ENCODE peak calls at places on chromosome 2, in ten cellular contexts. One of them, this sample, is unnamed.

GRCh38 chr2:38146302-38146916 is 70.5 kb upstream of the CYP1B1 start:
- DNase-seq in GM23338: no peak
- DNase-seq in transverse colon: peak
- DNase-seq in spleen: no peak
- DNase-seq in stomach: no peak
- DNase-seq in HCT116: peak
- DNase-seq in vagina: no peak
- DNase-seq in GM12878: peak
- DNase-seq in endothelial cell of umbilical vein: peak
- DNase-seq in sigmoid colon: peak
- DNase-seq in this sample: no peak

GRCh38 chr2:65604246-65604645 is 171.8 kb upstream of the SPRED2 start:
- DNase-seq in GM23338: no peak
- DNase-seq in transverse colon: no peak
- DNase-seq in spleen: no peak
- DNase-seq in stomach: no peak
- DNase-seq in HCT116: no peak
- DNase-seq in vagina: no peak
- DNase-seq in GM12878: no peak
- DNase-seq in endothelial cell of umbilical vein: no peak
- DNase-seq in sigmoid colon: no peak
- DNase-seq in this sample: no peak

GRCh38 chr2:187877391-187877790 is 323.2 kb upstream of the TFPI start:
- DNase-seq in GM23338: no peak
- DNase-seq in transverse colon: no peak
- DNase-seq in spleen: no peak
- DNase-seq in stomach: no peak
- DNase-seq in HCT116: no peak
- DNase-seq in vagina: no peak
- DNase-seq in GM12878: no peak
- DNase-seq in endothelial cell of umbilical vein: peak
- DNase-seq in sigmoid colon: no peak
- DNase-seq in this sample: no peak

GRCh38 chr2:46444732-46445131 is 34.6 kb upstream of the TMEM247 start:
- DNase-seq in GM23338: no peak
- DNase-seq in transverse colon: no peak
- DNase-seq in spleen: no peak
- DNase-seq in stomach: no peak
- DNase-seq in HCT116: no peak
- DNase-seq in vagina: no peak
- DNase-seq in GM12878: no peak
- DNase-seq in endothelial cell of umbilical vein: no peak
- DNase-seq in sigmoid colon: no peak
- DNase-seq in this sample: no peak

GRCh38 chr2:98822301-98823164 is 91.6 kb upstream of the MGAT4A start:
- DNase-seq in GM23338: peak
- DNase-seq in transverse colon: no peak
- DNase-seq in spleen: peak
- DNase-seq in stomach: peak
- DNase-seq in HCT116: no peak
- DNase-seq in vagina: no peak
- DNase-seq in GM12878: no peak
- DNase-seq in endothelial cell of umbilical vein: peak
- DNase-seq in sigmoid colon: no peak
- DNase-seq in this sample: no peak

GRCh38 chr2:20291106-20291564 is 59.5 kb downstream of the PUM2 start:
- DNase-seq in GM23338: peak
- DNase-seq in transverse colon: peak
- DNase-seq in spleen: no peak
- DNase-seq in stomach: peak
- DNase-seq in HCT116: peak
- DNase-seq in vagina: no peak
- DNase-seq in GM12878: no peak
- DNase-seq in endothelial cell of umbilical vein: peak
- DNase-seq in sigmoid colon: no peak
- DNase-seq in this sample: peak

GRCh38 chr2:68320118-68320641 is 431 bp upstream of the CNRIP1 start:
- DNase-seq in GM23338: peak
- DNase-seq in transverse colon: no peak
- DNase-seq in spleen: no peak
- DNase-seq in stomach: no peak
- DNase-seq in HCT116: no peak
- DNase-seq in vagina: no peak
- DNase-seq in GM12878: no peak
- DNase-seq in endothelial cell of umbilical vein: no peak
- DNase-seq in sigmoid colon: peak
- DNase-seq in this sample: no peak

GRCh38 chr2:225027061-225027762 is 15.1 kb downstream of the DOCK10 start:
- DNase-seq in GM23338: no peak
- DNase-seq in transverse colon: no peak
- DNase-seq in spleen: no peak
- DNase-seq in stomach: no peak
- DNase-seq in HCT116: no peak
- DNase-seq in vagina: no peak
- DNase-seq in GM12878: no peak
- DNase-seq in endothelial cell of umbilical vein: no peak
- DNase-seq in sigmoid colon: no peak
- DNase-seq in this sample: no peak

GRCh38 chr2:29599946-29600345 is 321.4 kb downstream of the ALK start:
- DNase-seq in GM23338: no peak
- DNase-seq in transverse colon: no peak
- DNase-seq in spleen: no peak
- DNase-seq in stomach: no peak
- DNase-seq in HCT116: no peak
- DNase-seq in vagina: no peak
- DNase-seq in GM12878: no peak
- DNase-seq in endothelial cell of umbilical vein: no peak
- DNase-seq in sigmoid colon: no peak
- DNase-seq in this sample: no peak

GRCh38 chr2:29603341-29603740 is 318.0 kb downstream of the ALK start:
- DNase-seq in GM23338: peak
- DNase-seq in transverse colon: no peak
- DNase-seq in spleen: no peak
- DNase-seq in stomach: no peak
- DNase-seq in HCT116: no peak
- DNase-seq in vagina: no peak
- DNase-seq in GM12878: no peak
- DNase-seq in endothelial cell of umbilical vein: no peak
- DNase-seq in sigmoid colon: no peak
- DNase-seq in this sample: no peak

GRCh38 chr2:29598978-29599377 is 322.4 kb downstream of the ALK start:
- DNase-seq in GM23338: no peak
- DNase-seq in transverse colon: no peak
- DNase-seq in spleen: no peak
- DNase-seq in stomach: no peak
- DNase-seq in HCT116: no peak
- DNase-seq in vagina: no peak
- DNase-seq in GM12878: no peak
- DNase-seq in endothelial cell of umbilical vein: no peak
- DNase-seq in sigmoid colon: no peak
- DNase-seq in this sample: no peak

GRCh38 chr2:29606105-29606871 is 315.1 kb downstream of the ALK start:
- DNase-seq in GM23338: no peak
- DNase-seq in transverse colon: no peak
- DNase-seq in spleen: no peak
- DNase-seq in stomach: no peak
- DNase-seq in HCT116: no peak
- DNase-seq in vagina: no peak
- DNase-seq in GM12878: no peak
- DNase-seq in endothelial cell of umbilical vein: no peak
- DNase-seq in sigmoid colon: no peak
- DNase-seq in this sample: no peak

DNA sequence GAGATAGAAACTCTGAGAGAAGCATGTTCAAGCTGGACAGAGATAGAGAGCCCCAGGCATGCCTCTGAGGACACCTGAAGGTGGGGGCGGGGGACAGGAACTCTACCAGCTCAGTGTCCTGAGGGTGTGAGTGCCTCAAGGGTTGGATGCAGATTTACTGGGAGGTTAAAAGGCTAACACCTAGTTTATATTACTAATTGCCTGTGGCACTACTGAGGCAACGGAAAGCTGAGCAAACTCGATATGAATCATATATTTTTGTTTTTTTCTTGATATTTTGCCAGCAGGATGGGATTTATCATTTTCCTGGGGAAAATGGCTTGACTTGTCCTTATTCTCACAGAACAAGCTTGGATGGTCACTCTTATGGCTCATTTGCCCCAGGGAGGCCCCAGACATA is 319.5 kb downstream of the ALK start:
- DNase-seq in GM23338: no peak
- DNase-seq in transverse colon: no peak
- DNase-seq in spleen: no peak
- DNase-seq in stomach: no peak
- DNase-seq in HCT116: no peak
- DNase-seq in vagina: no peak
- DNase-seq in GM12878: no peak
- DNase-seq in endothelial cell of umbilical vein: no peak
- DNase-seq in sigmoid colon: no peak
- DNase-seq in this sample: no peak
- TF ChIP-seq POLR2AphosphoS5 in GM23338: no peak
- TF ChIP-seq POLR2AphosphoS5 in transverse colon: no peak
- TF ChIP-seq POLR2AphosphoS5 in spleen: no peak
- TF ChIP-seq POLR2AphosphoS5 in stomach: no peak
- TF ChIP-seq POLR2AphosphoS5 in HCT116: no peak
- TF ChIP-seq POLR2AphosphoS5 in vagina: no peak
- TF ChIP-seq POLR2AphosphoS5 in GM12878: no peak
- TF ChIP-seq POLR2AphosphoS5 in endothelial cell of umbilical vein: no peak
- TF ChIP-seq POLR2AphosphoS5 in sigmoid colon: no peak
- TF ChIP-seq POLR2AphosphoS5 in this sample: no peak

GRCh38 chr2:216503697-216504375 is 5.2 kb downstream of the RPL37A start:
- DNase-seq in GM23338: no peak
- DNase-seq in transverse colon: no peak
- DNase-seq in spleen: no peak
- DNase-seq in stomach: no peak
- DNase-seq in HCT116: no peak
- DNase-seq in vagina: no peak
- DNase-seq in GM12878: no peak
- DNase-seq in endothelial cell of umbilical vein: no peak
- DNase-seq in sigmoid colon: no peak
- DNase-seq in this sample: no peak

GRCh38 chr2:216504376-216504762 is 5.7 kb downstream of the RPL37A start:
- DNase-seq in GM23338: no peak
- DNase-seq in transverse colon: no peak
- DNase-seq in spleen: no peak
- DNase-seq in stomach: no peak
- DNase-seq in HCT116: no peak
- DNase-seq in vagina: no peak
- DNase-seq in GM12878: no peak
- DNase-seq in endothelial cell of umbilical vein: no peak
- DNase-seq in sigmoid colon: no peak
- DNase-seq in this sample: no peak

GRCh38 chr2:216507220-216508143 is 8.8 kb downstream of the RPL37A start:
- DNase-seq in GM23338: no peak
- DNase-seq in transverse colon: no peak
- DNase-seq in spleen: no peak
- DNase-seq in stomach: no peak
- DNase-seq in HCT116: no peak
- DNase-seq in vagina: no peak
- DNase-seq in GM12878: no peak
- DNase-seq in endothelial cell of umbilical vein: no peak
- DNase-seq in sigmoid colon: no peak
- DNase-seq in this sample: no peak

GRCh38 chr2:216502776-216503629 is 4.4 kb downstream of the RPL37A start:
- DNase-seq in GM23338: no peak
- DNase-seq in transverse colon: no peak
- DNase-seq in spleen: no peak
- DNase-seq in stomach: no peak
- DNase-seq in HCT116: no peak
- DNase-seq in vagina: no peak
- DNase-seq in GM12878: no peak
- DNase-seq in endothelial cell of umbilical vein: no peak
- DNase-seq in sigmoid colon: no peak
- DNase-seq in this sample: no peak

GRCh38 chr2:216505133-216506106 is 6.8 kb downstream of the RPL37A start:
- DNase-seq in GM23338: no peak
- DNase-seq in transverse colon: no peak
- DNase-seq in spleen: no peak
- DNase-seq in stomach: no peak
- DNase-seq in HCT116: no peak
- DNase-seq in vagina: no peak
- DNase-seq in GM12878: no peak
- DNase-seq in endothelial cell of umbilical vein: no peak
- DNase-seq in sigmoid colon: no peak
- DNase-seq in this sample: no peak
- TF ChIP-seq POLR2AphosphoS5 in GM23338: peak
- TF ChIP-seq POLR2AphosphoS5 in transverse colon: no peak
- TF ChIP-seq POLR2AphosphoS5 in spleen: no peak
- TF ChIP-seq POLR2AphosphoS5 in stomach: no peak
- TF ChIP-seq POLR2AphosphoS5 in HCT116: peak
- TF ChIP-seq POLR2AphosphoS5 in vagina: no peak
- TF ChIP-seq POLR2AphosphoS5 in GM12878: peak
- TF ChIP-seq POLR2AphosphoS5 in endothelial cell of umbilical vein: peak
- TF ChIP-seq POLR2AphosphoS5 in sigmoid colon: no peak
- TF ChIP-seq POLR2AphosphoS5 in this sample: peak

DNA sequence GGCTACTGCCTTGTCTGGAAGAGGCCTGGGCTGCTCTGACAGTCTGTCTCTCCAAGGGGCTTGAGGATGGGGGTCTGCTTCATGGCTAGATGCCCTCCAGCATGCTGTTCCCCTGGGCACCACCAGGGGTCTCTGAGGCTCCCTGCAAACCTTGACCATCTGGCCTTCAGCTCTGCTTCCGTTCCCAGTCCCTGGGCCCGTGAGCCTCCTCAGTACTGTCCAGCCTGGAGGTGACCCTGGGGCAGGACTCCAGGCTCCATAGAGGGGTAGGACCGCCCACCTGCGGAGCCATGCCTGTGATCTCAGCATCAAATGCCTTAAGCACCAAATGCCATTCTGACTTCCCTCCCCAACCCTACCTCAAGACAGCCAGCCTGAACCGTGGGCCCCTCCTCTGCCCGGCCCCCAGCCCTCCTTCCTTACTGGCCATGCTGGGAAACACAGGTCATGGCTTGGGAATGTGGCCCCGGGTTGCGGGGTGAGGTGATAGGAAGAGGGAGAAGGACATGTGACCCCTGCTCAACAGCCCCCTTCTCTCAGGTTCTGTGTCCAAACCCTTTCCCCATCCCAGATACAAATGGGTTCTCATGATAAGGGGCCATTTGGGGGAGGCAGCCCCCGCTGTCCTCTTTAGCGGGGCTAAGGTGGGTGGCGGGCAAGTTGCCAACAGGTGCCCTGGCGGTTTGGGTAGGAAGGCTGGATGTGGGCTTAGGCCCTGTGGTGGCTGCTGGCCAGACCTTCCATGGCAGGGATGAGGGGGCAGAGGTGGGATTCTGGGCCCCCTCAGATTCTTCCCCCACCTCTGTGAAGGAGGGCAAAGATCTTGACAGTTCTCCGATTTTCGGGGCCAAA is 25.0 kb downstream of the SPEG start:
- DNase-seq in GM23338: peak
- DNase-seq in transverse colon: peak
- DNase-seq in spleen: no peak
- DNase-seq in stomach: peak
- DNase-seq in HCT116: no peak
- DNase-seq in vagina: no peak
- DNase-seq in GM12878: no peak
- DNase-seq in endothelial cell of umbilical vein: peak
- DNase-seq in sigmoid colon: peak
- DNase-seq in this sample: peak
- TF ChIP-seq POLR2AphosphoS5 in GM23338: no peak
- TF ChIP-seq POLR2AphosphoS5 in transverse colon: peak
- TF ChIP-seq POLR2AphosphoS5 in spleen: no peak
- TF ChIP-seq POLR2AphosphoS5 in stomach: no peak
- TF ChIP-seq POLR2AphosphoS5 in HCT116: no peak
- TF ChIP-seq POLR2AphosphoS5 in vagina: peak
- TF ChIP-seq POLR2AphosphoS5 in GM12878: no peak
- TF ChIP-seq POLR2AphosphoS5 in endothelial cell of umbilical vein: no peak
- TF ChIP-seq POLR2AphosphoS5 in sigmoid colon: no peak
- TF ChIP-seq POLR2AphosphoS5 in this sample: no peak

DNA sequence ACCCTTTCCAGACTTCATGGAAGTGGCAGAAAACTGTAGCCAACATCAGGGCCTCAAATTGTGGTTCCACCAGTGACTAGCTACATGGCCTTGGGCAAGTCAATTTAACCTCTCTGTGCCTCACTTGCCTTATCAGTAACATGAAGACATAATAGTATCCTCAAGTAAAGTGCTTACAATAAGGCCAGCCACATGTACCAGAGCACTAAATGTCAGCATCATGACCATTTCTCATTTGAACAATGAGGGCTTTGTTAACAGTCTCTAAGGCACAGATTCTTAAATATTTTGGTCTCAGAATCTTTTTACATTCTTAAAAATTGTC is 5.8 kb upstream of the KCMF1 start:
- DNase-seq in GM23338: no peak
- DNase-seq in transverse colon: no peak
- DNase-seq in spleen: no peak
- DNase-seq in stomach: no peak
- DNase-seq in HCT116: no peak
- DNase-seq in vagina: no peak
- DNase-seq in GM12878: no peak
- DNase-seq in endothelial cell of umbilical vein: no peak
- DNase-seq in sigmoid colon: peak
- DNase-seq in this sample: no peak
- TF ChIP-seq POLR2AphosphoS5 in GM23338: no peak
- TF ChIP-seq POLR2AphosphoS5 in transverse colon: no peak
- TF ChIP-seq POLR2AphosphoS5 in spleen: no peak
- TF ChIP-seq POLR2AphosphoS5 in stomach: no peak
- TF ChIP-seq POLR2AphosphoS5 in HCT116: peak
- TF ChIP-seq POLR2AphosphoS5 in vagina: no peak
- TF ChIP-seq POLR2AphosphoS5 in GM12878: no peak
- TF ChIP-seq POLR2AphosphoS5 in endothelial cell of umbilical vein: no peak
- TF ChIP-seq POLR2AphosphoS5 in sigmoid colon: no peak
- TF ChIP-seq POLR2AphosphoS5 in this sample: peak

This sample was measured in Panc1.